ENCODE peak calls at places on chromosome 20, in four cellular contexts. B, S, K and J are unnamed samples.
A peak's percentile ranks its signal among the peaks of the same experiment; 100 is the strongest.

GRCh38 chr20:51333446-51333845 is 209.1 kb downstream of the NFATC2 start:
- DNase-seq in K (no peak), B (no peak), S (no peak), J (no peak)

GRCh38 chr20:45114465-45115385 is at the start of gene WFDC5:
- DNase-seq in K (no peak), B (no peak), S (no peak), J (no peak)

GRCh38 chr20:49567421-49568256 is at the start of gene PTGIS:
- DNase-seq in B (no peak), S (no peak), K (no peak), J (no peak)

GRCh38 chr20:47432251-47433210 is 69.2 kb upstream of the NCOA3 start:
- DNase-seq in S (no peak), K (no peak), B (peak; percentile 81), J (no peak)

GRCh38 chr20:20815711-20816455 is 103.4 kb upstream of the RALGAPA2 start:
- DNase-seq in S (no peak), K (no peak), B (no peak), J (no peak)

GRCh38 chr20:33112547-33113386 is 33.3 kb downstream of the BPIFB4 start:
- DNase-seq in B (no peak), S (no peak), K (no peak), J (no peak)

GRCh38 chr20:37316116-37316774 is 26.8 kb downstream of the MANBAL start:
- DNase-seq in K (peak; percentile 36), B (no peak), S (no peak), J (peak; percentile 53)

GRCh38 chr20:33291830-33292355 is 8.9 kb downstream of the BPIFB1 start:
- DNase-seq in K (peak; percentile 68), S (peak; percentile 72), B (no peak), J (peak; percentile 74)

GRCh38 chr20:33474963-33475362 is 14.9 kb upstream of the CBFA2T2 start:
- DNase-seq in B (no peak), K (no peak), S (no peak), J (no peak)

GRCh38 chr20:3239026-3239866 is at the start of gene SLC4A11:
- DNase-seq in K (peak; percentile 45), B (peak; percentile 66), S (peak; percentile 32), J (peak; percentile 59)

GRCh38 chr20:905999-906520 is 10.1 kb downstream of the ANGPT4 start:
- DNase-seq in K (no peak), S (no peak), B (no peak), J (no peak)

GRCh38 chr20:4111440-4112411 is 96.4 kb upstream of the RNF24 start:
- DNase-seq in K (no peak), B (no peak), S (no peak), J (no peak)